ENCODE peak calls at places on chromosome 5, in nine cellular contexts. One of them, this sample, is unnamed.

GRCh38 chr5:150412319-150413175 is at the start of gene CD74:
- DNase-seq in NCI-H2107: no peak
- DNase-seq in sciatic nerve: peak
- DNase-seq in substantia nigra: peak
- DNase-seq in kidney: peak
- DNase-seq in stimulated activated CD4-positive, alpha-beta T cell treated with anti-CD3 and anti-CD28 coated beads, Interleukin-1b, Interleukin-23, amount 100 ng/mL, for 4 hours: peak
- DNase-seq in GDM1: peak
- DNase-seq in RCC 7860: peak
- DNase-seq in RPMI7951: peak
- DNase-seq in this sample: no peak

GRCh38 chr5:16690243-16690839 is 73.5 kb upstream of the RETREG1 start:
- DNase-seq in GDM1: no peak
- DNase-seq in kidney: no peak
- DNase-seq in stimulated activated CD4-positive, alpha-beta T cell treated with anti-CD3 and anti-CD28 coated beads, Interleukin-1b, Interleukin-23, amount 100 ng/mL, for 4 hours: no peak
- DNase-seq in RPMI7951: peak
- DNase-seq in RCC 7860: peak
- DNase-seq in NCI-H2107: no peak
- DNase-seq in sciatic nerve: no peak
- DNase-seq in substantia nigra: peak
- DNase-seq in this sample: no peak

GRCh38 chr5:138927979-138928378 is 52.8 kb upstream of the LRRTM2 start:
- DNase-seq in RPMI7951: no peak
- DNase-seq in kidney: peak
- DNase-seq in GDM1: no peak
- DNase-seq in sciatic nerve: no peak
- DNase-seq in RCC 7860: no peak
- DNase-seq in NCI-H2107: no peak
- DNase-seq in substantia nigra: peak
- DNase-seq in stimulated activated CD4-positive, alpha-beta T cell treated with anti-CD3 and anti-CD28 coated beads, Interleukin-1b, Interleukin-23, amount 100 ng/mL, for 4 hours: no peak
- DNase-seq in this sample: no peak

GRCh38 chr5:59418766-59419165 is 474.8 kb downstream of the PDE4D start:
- DNase-seq in sciatic nerve: no peak
- DNase-seq in stimulated activated CD4-positive, alpha-beta T cell treated with anti-CD3 and anti-CD28 coated beads, Interleukin-1b, Interleukin-23, amount 100 ng/mL, for 4 hours: no peak
- DNase-seq in substantia nigra: no peak
- DNase-seq in kidney: no peak
- DNase-seq in RPMI7951: no peak
- DNase-seq in RCC 7860: no peak
- DNase-seq in GDM1: no peak
- DNase-seq in NCI-H2107: peak
- DNase-seq in this sample: no peak

GRCh38 chr5:110623875-110624274 is 102.6 kb downstream of the TMEM232 start:
- DNase-seq in RCC 7860: no peak
- DNase-seq in kidney: no peak
- DNase-seq in NCI-H2107: no peak
- DNase-seq in RPMI7951: no peak
- DNase-seq in sciatic nerve: no peak
- DNase-seq in GDM1: no peak
- DNase-seq in substantia nigra: no peak
- DNase-seq in stimulated activated CD4-positive, alpha-beta T cell treated with anti-CD3 and anti-CD28 coated beads, Interleukin-1b, Interleukin-23, amount 100 ng/mL, for 4 hours: no peak
- DNase-seq in this sample: peak

GRCh38 chr5:134148316-134148715 is 28.4 kb downstream of the SKP1 start:
- DNase-seq in sciatic nerve: no peak
- DNase-seq in kidney: peak
- DNase-seq in NCI-H2107: no peak
- DNase-seq in stimulated activated CD4-positive, alpha-beta T cell treated with anti-CD3 and anti-CD28 coated beads, Interleukin-1b, Interleukin-23, amount 100 ng/mL, for 4 hours: no peak
- DNase-seq in GDM1: no peak
- DNase-seq in RCC 7860: no peak
- DNase-seq in substantia nigra: no peak
- DNase-seq in RPMI7951: no peak
- DNase-seq in this sample: no peak

GRCh38 chr5:103393131-103393754 is 134.7 kb downstream of the MACIR start:
- DNase-seq in NCI-H2107: no peak
- DNase-seq in RCC 7860: no peak
- DNase-seq in sciatic nerve: no peak
- DNase-seq in substantia nigra: peak
- DNase-seq in RPMI7951: peak
- DNase-seq in kidney: no peak
- DNase-seq in GDM1: peak
- DNase-seq in stimulated activated CD4-positive, alpha-beta T cell treated with anti-CD3 and anti-CD28 coated beads, Interleukin-1b, Interleukin-23, amount 100 ng/mL, for 4 hours: no peak
- DNase-seq in this sample: no peak

GRCh38 chr5:83817591-83817990 is 96.9 kb upstream of the HAPLN1 start:
- DNase-seq in sciatic nerve: no peak
- DNase-seq in NCI-H2107: no peak
- DNase-seq in stimulated activated CD4-positive, alpha-beta T cell treated with anti-CD3 and anti-CD28 coated beads, Interleukin-1b, Interleukin-23, amount 100 ng/mL, for 4 hours: no peak
- DNase-seq in kidney: no peak
- DNase-seq in substantia nigra: no peak
- DNase-seq in RCC 7860: no peak
- DNase-seq in RPMI7951: peak
- DNase-seq in GDM1: no peak
- DNase-seq in this sample: no peak

GRCh38 chr5:134227259-134227658 is 1.4 kb upstream of the PPP2CA start:
- DNase-seq in GDM1: no peak
- DNase-seq in kidney: no peak
- DNase-seq in substantia nigra: peak
- DNase-seq in sciatic nerve: peak
- DNase-seq in RCC 7860: no peak
- DNase-seq in stimulated activated CD4-positive, alpha-beta T cell treated with anti-CD3 and anti-CD28 coated beads, Interleukin-1b, Interleukin-23, amount 100 ng/mL, for 4 hours: no peak
- DNase-seq in RPMI7951: no peak
- DNase-seq in NCI-H2107: no peak
- DNase-seq in this sample: no peak

GRCh38 chr5:181215997-181216982 is 6.8 kb upstream of the TRIM41 start:
- DNase-seq in stimulated activated CD4-positive, alpha-beta T cell treated with anti-CD3 and anti-CD28 coated beads, Interleukin-1b, Interleukin-23, amount 100 ng/mL, for 4 hours: no peak
- DNase-seq in kidney: no peak
- DNase-seq in substantia nigra: no peak
- DNase-seq in NCI-H2107: no peak
- DNase-seq in sciatic nerve: no peak
- DNase-seq in RPMI7951: peak
- DNase-seq in GDM1: no peak
- DNase-seq in RCC 7860: no peak
- DNase-seq in this sample: no peak

GRCh38 chr5:68368686-68369359 is 153.3 kb downstream of the PIK3R1 start:
- DNase-seq in sciatic nerve: no peak
- DNase-seq in GDM1: no peak
- DNase-seq in RPMI7951: peak
- DNase-seq in substantia nigra: no peak
- DNase-seq in NCI-H2107: no peak
- DNase-seq in RCC 7860: no peak
- DNase-seq in stimulated activated CD4-positive, alpha-beta T cell treated with anti-CD3 and anti-CD28 coated beads, Interleukin-1b, Interleukin-23, amount 100 ng/mL, for 4 hours: no peak
- DNase-seq in kidney: no peak
- DNase-seq in this sample: no peak

This sample was measured in amniotic stem cell.